ENCODE peak calls at places on chromosomes 6 and 20, in ten cellular contexts. W is PC-3; Q is body of pancreas; T is esophagus squamous epithelium; N is heart right ventricle; G is cardiac muscle cell; V is aorta; J is Panc1; E is CD8-positive, alpha-beta memory T cell; D is CD8-positive, alpha-beta T cell. C is an unnamed sample.

GRCh38 chr20:14337400-14338171 is at the start of gene FLRT3:
- DNase-seq in W (peak; percentile 97), Q (peak; percentile 88), T (no peak), N (peak; percentile 54), G (peak; percentile 93), V (peak; percentile 60), J (peak; percentile 78), E (no peak), D (no peak), C (peak; percentile 96)

GRCh38 chr6:47630587-47630986 is 67.8 kb upstream of the ADGRF4 start:
- DNase-seq in W (no peak), Q (no peak), T (no peak), N (no peak), G (no peak), V (no peak), J (no peak), E (no peak), D (no peak), C (no peak)

GRCh38 chr20:33918662-33919061 is 75.0 kb upstream of the RALY start:
- DNase-seq in W (no peak), Q (no peak), T (no peak), N (no peak), G (no peak), V (no peak), J (no peak), E (no peak), D (no peak), C (no peak)

GRCh38 chr6:5099537-5099936 is 14.4 kb downstream of the PPP1R3G start:
- DNase-seq in W (peak; percentile 35), Q (no peak), T (no peak), N (no peak), G (no peak), V (no peak), J (no peak), E (no peak), D (no peak), C (no peak)

GRCh38 chr6:150898390-150899170 is 33.1 kb downstream of the MTHFD1L start:
- DNase-seq in W (no peak), Q (no peak), T (no peak), N (no peak), G (no peak), V (no peak), J (no peak), E (no peak), D (no peak), C (peak; percentile 76)

GRCh38 chr6:106749611-106750010 is 120.2 kb downstream of the QRSL1 start:
- DNase-seq in W (peak; percentile 36), Q (no peak), T (no peak), N (no peak), G (no peak), V (no peak), J (no peak), E (no peak), D (no peak), C (peak; percentile 24)

GRCh38 chr6:44681782-44682181 is 294.3 kb downstream of the CDC5L start:
- DNase-seq in W (no peak), Q (no peak), T (no peak), N (no peak), G (peak; percentile 66), V (no peak), J (no peak), E (no peak), D (no peak), C (no peak)

GRCh38 chr20:56393133-56393472 is 658 bp downstream of the CSTF1 start:
- DNase-seq in W (peak; percentile 19), Q (no peak), T (no peak), N (no peak), G (no peak), V (no peak), J (no peak), E (peak; percentile 22), D (no peak), C (peak; percentile 41)

GRCh38 chr6:72810571-72811280 is 188.9 kb downstream of the KCNQ5 start:
- DNase-seq in W (no peak), Q (no peak), T (no peak), N (no peak), G (no peak), V (no peak), J (no peak), E (no peak), D (no peak), C (peak; percentile 34)

GRCh38 chr6:72813807-72814596 is 192.1 kb downstream of the KCNQ5 start:
- DNase-seq in W (no peak), Q (no peak), T (no peak), N (no peak), G (no peak), V (no peak), J (no peak), E (no peak), D (no peak), C (no peak)

GRCh38 chr6:72811971-72812421 is 190.1 kb downstream of the KCNQ5 start:
- DNase-seq in W (peak; percentile 80), Q (no peak), T (no peak), N (no peak), G (peak; percentile 34), V (no peak), J (no peak), E (no peak), D (no peak), C (peak; percentile 70)

GRCh38 chr6:72809701-72810379 is 188.0 kb downstream of the KCNQ5 start:
- DNase-seq in W (no peak), Q (no peak), T (no peak), N (no peak), G (no peak), V (no peak), J (no peak), E (no peak), D (no peak), C (no peak)
- H3K27ac ChIP-seq in W (no peak overlapping the region), Q (no peak overlapping the region), T (no peak overlapping the region), N (no peak overlapping the region), G (peak overlapping the region; percentile 86), V (peak overlapping the region; percentile 54), J (no peak overlapping the region), E (no peak overlapping the region), D (no peak overlapping the region), C (no peak overlapping the region)

DNA sequence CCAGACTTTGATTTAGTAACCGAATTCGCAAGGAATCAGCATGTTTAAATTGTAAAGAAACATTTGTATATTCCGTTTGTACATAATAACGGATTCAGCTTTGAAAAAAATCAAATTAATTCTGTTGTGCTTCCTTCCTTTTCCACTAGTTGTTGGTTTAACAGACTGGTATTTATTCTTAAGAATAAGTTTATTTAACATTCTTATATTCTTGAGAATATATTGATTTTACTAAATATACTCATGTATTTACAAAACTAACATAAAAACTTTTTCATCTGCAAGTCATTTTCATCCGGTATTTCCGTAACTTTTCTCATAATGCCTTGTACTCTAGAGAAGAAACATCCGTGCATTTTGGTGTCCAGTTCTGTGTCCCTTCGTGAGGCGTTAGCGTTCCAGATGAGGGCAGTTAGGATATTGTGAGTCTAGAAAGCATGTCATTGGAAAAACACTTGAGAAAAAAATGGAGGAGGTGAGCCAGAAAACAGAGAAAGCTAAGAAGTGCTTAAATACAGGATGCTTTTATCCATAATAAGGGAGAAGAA is 1.6 kb downstream of the WRNIP1 start:
- DNase-seq in W (peak; percentile 16), Q (no peak), T (no peak), N (no peak), G (no peak), V (no peak), J (no peak), E (no peak), D (no peak), C (peak; percentile 68)
- H3K27ac ChIP-seq in W (no peak overlapping the region), Q (peak overlapping the region; percentile 96), T (peak overlapping the region; percentile 97), N (peak overlapping the region; percentile 94), G (peak overlapping the region; percentile 91), V (peak overlapping the region; percentile 83), J (peak overlapping the region; percentile 87), E (peak overlapping the region; percentile 81), D (peak overlapping the region; percentile 72), C (peak overlapping the region; percentile 73)

DNA sequence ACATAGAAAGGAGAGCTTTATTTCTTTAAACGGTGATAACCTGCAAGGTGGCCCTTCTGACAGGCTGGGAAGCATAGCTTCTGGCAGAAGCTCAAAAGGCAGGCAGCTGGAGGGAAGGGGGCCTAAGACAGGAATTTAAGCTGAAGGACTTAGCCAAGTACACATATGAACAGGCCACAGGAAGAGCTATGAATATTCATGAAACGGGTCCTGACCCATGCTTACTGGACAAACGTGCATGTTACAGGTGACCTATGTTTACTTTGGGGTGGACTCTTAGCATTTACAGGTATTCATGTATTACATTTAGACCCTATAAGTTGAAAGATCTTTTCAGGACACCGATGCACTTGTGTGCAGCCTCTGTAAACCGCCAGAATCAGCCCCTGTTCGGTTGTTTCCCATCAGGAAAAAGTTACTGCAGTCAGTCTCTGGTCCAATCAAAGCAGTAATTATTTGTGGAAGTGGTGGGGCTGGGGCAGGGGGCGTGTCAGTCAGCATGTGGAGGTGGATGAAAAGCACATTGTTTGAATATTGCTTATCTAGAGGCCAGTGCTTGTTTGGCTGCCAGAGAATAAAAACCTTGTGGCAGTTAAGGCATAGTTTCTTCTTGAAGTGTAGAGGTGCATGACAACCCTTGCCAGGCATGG is 2.9 kb upstream of the GZF1 start:
- DNase-seq in W (no peak), Q (peak; percentile 55), T (no peak), N (no peak), G (no peak), V (no peak), J (no peak), E (no peak), D (no peak), C (no peak)
- H3K27ac ChIP-seq in W (no peak overlapping the region), Q (peak overlapping the region; percentile 99), T (peak overlapping the region; percentile 97), N (peak overlapping the region; percentile 93), G (peak overlapping the region; percentile 81), V (no peak overlapping the region), J (peak overlapping the region; percentile 86), E (peak overlapping the region; percentile 33), D (peak overlapping the region; percentile 82), C (peak overlapping the region; percentile 54)

GRCh38 chr6:19837511-19838441 is 606 bp downstream of the ID4 start:
- DNase-seq in W (peak; percentile 44), Q (peak; percentile 43), T (no peak), N (peak; percentile 11), G (peak; percentile 55), V (peak; percentile 46), J (no peak), E (no peak), D (no peak), C (peak; percentile 78)

GRCh38 chr6:19838442-19839236 is 1.5 kb downstream of the ID4 start:
- DNase-seq in W (peak; percentile 52), Q (peak; percentile 58), T (no peak), N (no peak), G (no peak), V (peak; percentile 52), J (no peak), E (no peak), D (no peak), C (peak; percentile 60)

GRCh38 chr6:19841181-19841580 is 4.0 kb downstream of the ID4 start:
- DNase-seq in W (no peak), Q (no peak), T (no peak), N (no peak), G (peak; percentile 16), V (no peak), J (no peak), E (no peak), D (no peak), C (peak; percentile 4)

GRCh38 chr6:19839788-19840187 is 2.6 kb downstream of the ID4 start:
- DNase-seq in W (no peak), Q (no peak), T (no peak), N (no peak), G (no peak), V (no peak), J (no peak), E (no peak), D (no peak), C (no peak)

DNA sequence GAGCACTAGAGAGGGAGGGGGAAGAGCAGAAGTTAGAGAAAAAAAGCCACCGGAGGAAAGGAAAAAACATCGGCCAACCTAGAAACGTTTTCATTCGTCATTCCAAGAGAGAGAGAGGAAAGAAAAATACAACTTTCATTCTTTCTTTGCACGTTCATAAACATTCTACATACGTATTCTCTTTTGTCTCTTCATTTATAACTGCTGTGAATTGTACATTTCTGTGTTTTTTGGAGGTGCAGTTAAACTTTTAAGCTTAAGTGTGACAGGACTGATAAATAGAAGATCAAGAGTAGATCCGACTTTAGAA is 2.0 kb downstream of the ID4 start:
- DNase-seq in W (no peak), Q (no peak), T (no peak), N (no peak), G (no peak), V (no peak), J (no peak), E (no peak), D (no peak), C (no peak)
- H3K27ac ChIP-seq in W (no peak overlapping the region), Q (peak overlapping the region; percentile 93), T (peak overlapping the region; percentile 96), N (peak overlapping the region; percentile 73), G (peak overlapping the region; percentile 97), V (peak overlapping the region; percentile 95), J (peak overlapping the region; percentile 79), E (no peak overlapping the region), D (no peak overlapping the region), C (peak overlapping the region; percentile 92)

C was measured in GM23248.